ENCODE peak calls at places on chromosome 3, in six cellular contexts. One of them, this sample, is unnamed.

GRCh38 chr3:158097141-158097540 is 9.1 kb downstream of the SHOX2 start:
- DNase-seq in RPMI7951: no peak
- DNase-seq in Panc1: no peak
- DNase-seq in iPS DF 19.7: no peak
- DNase-seq in astrocyte of the spinal cord: peak
- DNase-seq in kidney tubule cell: no peak
- DNase-seq in this sample: no peak

GRCh38 chr3:169362261-169362660 is 301.3 kb downstream of the MECOM start:
- DNase-seq in RPMI7951: peak
- DNase-seq in Panc1: no peak
- DNase-seq in iPS DF 19.7: no peak
- DNase-seq in astrocyte of the spinal cord: peak
- DNase-seq in kidney tubule cell: peak
- DNase-seq in this sample: peak

GRCh38 chr3:72388117-72388516 is 460.1 kb downstream of the SHQ1 start:
- DNase-seq in RPMI7951: no peak
- DNase-seq in Panc1: no peak
- DNase-seq in iPS DF 19.7: no peak
- DNase-seq in astrocyte of the spinal cord: no peak
- DNase-seq in kidney tubule cell: no peak
- DNase-seq in this sample: no peak

GRCh38 chr3:52091566-52092290 is 35.4 kb upstream of the DUSP7 start:
- DNase-seq in RPMI7951: peak
- DNase-seq in Panc1: no peak
- DNase-seq in iPS DF 19.7: no peak
- DNase-seq in astrocyte of the spinal cord: peak
- DNase-seq in kidney tubule cell: peak
- DNase-seq in this sample: no peak

GRCh38 chr3:37456270-37456708 is 281.9 kb upstream of the LRRFIP2 start:
- DNase-seq in RPMI7951: peak
- DNase-seq in Panc1: no peak
- DNase-seq in iPS DF 19.7: no peak
- DNase-seq in astrocyte of the spinal cord: no peak
- DNase-seq in kidney tubule cell: peak
- DNase-seq in this sample: peak

GRCh38 chr3:194777729-194778128 is 92.0 kb downstream of the FAM43A start:
- DNase-seq in RPMI7951: no peak
- DNase-seq in Panc1: no peak
- DNase-seq in iPS DF 19.7: no peak
- DNase-seq in astrocyte of the spinal cord: no peak
- DNase-seq in kidney tubule cell: no peak
- DNase-seq in this sample: no peak

GRCh38 chr3:61277411-61277810 is 26.2 kb upstream of the FHIT start:
- DNase-seq in RPMI7951: no peak
- DNase-seq in Panc1: no peak
- DNase-seq in iPS DF 19.7: no peak
- DNase-seq in astrocyte of the spinal cord: no peak
- DNase-seq in kidney tubule cell: peak
- DNase-seq in this sample: no peak

GRCh38 chr3:127320529-127321121 is 32.8 kb upstream of the PRR20G start:
- DNase-seq in RPMI7951: peak
- DNase-seq in Panc1: no peak
- DNase-seq in iPS DF 19.7: peak
- DNase-seq in astrocyte of the spinal cord: no peak
- DNase-seq in kidney tubule cell: peak
- DNase-seq in this sample: no peak

GRCh38 chr3:192445768-192446644 is 281.3 kb downstream of the FGF12 start:
- DNase-seq in RPMI7951: peak
- DNase-seq in Panc1: no peak
- DNase-seq in iPS DF 19.7: no peak
- DNase-seq in astrocyte of the spinal cord: no peak
- DNase-seq in kidney tubule cell: peak
- DNase-seq in this sample: peak

GRCh38 chr3:101146946-101147345 is 153.7 kb upstream of the ABI3BP start:
- DNase-seq in RPMI7951: no peak
- DNase-seq in Panc1: no peak
- DNase-seq in iPS DF 19.7: no peak
- DNase-seq in astrocyte of the spinal cord: no peak
- DNase-seq in kidney tubule cell: no peak
- DNase-seq in this sample: no peak

GRCh38 chr3:48143977-48144376 is 44.2 kb downstream of the CDC25A start:
- DNase-seq in RPMI7951: no peak
- DNase-seq in Panc1: no peak
- DNase-seq in iPS DF 19.7: no peak
- DNase-seq in astrocyte of the spinal cord: no peak
- DNase-seq in kidney tubule cell: no peak
- DNase-seq in this sample: no peak

GRCh38 chr3:115830764-115831395 is 207.6 kb downstream of the GAP43 start:
- DNase-seq in RPMI7951: no peak
- DNase-seq in Panc1: no peak
- DNase-seq in iPS DF 19.7: no peak
- DNase-seq in astrocyte of the spinal cord: no peak
- DNase-seq in kidney tubule cell: no peak
- DNase-seq in this sample: no peak

GRCh38 chr3:23668430-23668904 is 137.3 kb upstream of the UBE2E1 start:
- DNase-seq in RPMI7951: peak
- DNase-seq in Panc1: peak
- DNase-seq in iPS DF 19.7: no peak
- DNase-seq in astrocyte of the spinal cord: peak
- DNase-seq in kidney tubule cell: peak
- DNase-seq in this sample: no peak

GRCh38 chr3:53808496-53808895 is 37.7 kb downstream of the CHDH start:
- DNase-seq in RPMI7951: no peak
- DNase-seq in Panc1: no peak
- DNase-seq in iPS DF 19.7: no peak
- DNase-seq in astrocyte of the spinal cord: no peak
- DNase-seq in kidney tubule cell: no peak
- DNase-seq in this sample: no peak

GRCh38 chr3:32411442-32411841 is 19.8 kb downstream of the CMTM7 start:
- DNase-seq in RPMI7951: peak
- DNase-seq in Panc1: no peak
- DNase-seq in iPS DF 19.7: no peak
- DNase-seq in astrocyte of the spinal cord: no peak
- DNase-seq in kidney tubule cell: peak
- DNase-seq in this sample: no peak

GRCh38 chr3:194489736-194490612 is 3.2 kb upstream of the ATP13A3 start:
- DNase-seq in RPMI7951: peak
- DNase-seq in Panc1: no peak
- DNase-seq in iPS DF 19.7: no peak
- DNase-seq in astrocyte of the spinal cord: no peak
- DNase-seq in kidney tubule cell: peak
- DNase-seq in this sample: no peak

GRCh38 chr3:125002414-125002811 is 53.4 kb downstream of the HEG1 start:
- DNase-seq in RPMI7951: no peak
- DNase-seq in Panc1: no peak
- DNase-seq in iPS DF 19.7: no peak
- DNase-seq in astrocyte of the spinal cord: no peak
- DNase-seq in kidney tubule cell: no peak
- DNase-seq in this sample: no peak

GRCh38 chr3:117746091-117746490 is 1036.5 kb downstream of the TUSC7 start:
- DNase-seq in RPMI7951: no peak
- DNase-seq in Panc1: no peak
- DNase-seq in iPS DF 19.7: no peak
- DNase-seq in astrocyte of the spinal cord: no peak
- DNase-seq in kidney tubule cell: no peak
- DNase-seq in this sample: no peak

GRCh38 chr3:42961633-42962032 is 17.5 kb upstream of the GASK1A start:
- DNase-seq in RPMI7951: peak
- DNase-seq in Panc1: peak
- DNase-seq in iPS DF 19.7: no peak
- DNase-seq in astrocyte of the spinal cord: peak
- DNase-seq in kidney tubule cell: peak
- DNase-seq in this sample: peak

GRCh38 chr3:127121221-127121647 is 71.7 kb upstream of the PRR23E start:
- DNase-seq in RPMI7951: no peak
- DNase-seq in Panc1: no peak
- DNase-seq in iPS DF 19.7: no peak
- DNase-seq in astrocyte of the spinal cord: no peak
- DNase-seq in kidney tubule cell: no peak
- DNase-seq in this sample: no peak

GRCh38 chr3:121855555-121855954 is 20.5 kb downstream of the EAF2 start:
- DNase-seq in RPMI7951: peak
- DNase-seq in Panc1: no peak
- DNase-seq in iPS DF 19.7: no peak
- DNase-seq in astrocyte of the spinal cord: no peak
- DNase-seq in kidney tubule cell: peak
- DNase-seq in this sample: peak

GRCh38 chr3:28940530-28940929 is 340.3 kb upstream of the RBMS3 start:
- DNase-seq in RPMI7951: peak
- DNase-seq in Panc1: no peak
- DNase-seq in iPS DF 19.7: no peak
- DNase-seq in astrocyte of the spinal cord: peak
- DNase-seq in kidney tubule cell: peak
- DNase-seq in this sample: peak

GRCh38 chr3:150235799-150236198 is 172.3 kb upstream of the TSC22D2 start:
- DNase-seq in RPMI7951: peak
- DNase-seq in Panc1: no peak
- DNase-seq in iPS DF 19.7: no peak
- DNase-seq in astrocyte of the spinal cord: peak
- DNase-seq in kidney tubule cell: peak
- DNase-seq in this sample: no peak

GRCh38 chr3:12955651-12956315 is 114.4 kb upstream of the RPL32 start:
- DNase-seq in RPMI7951: no peak
- DNase-seq in Panc1: no peak
- DNase-seq in iPS DF 19.7: no peak
- DNase-seq in astrocyte of the spinal cord: no peak
- DNase-seq in kidney tubule cell: no peak
- DNase-seq in this sample: no peak

GRCh38 chr3:179882322-179882721 is 154.4 kb downstream of the PEX5L start:
- DNase-seq in RPMI7951: peak
- DNase-seq in Panc1: no peak
- DNase-seq in iPS DF 19.7: peak
- DNase-seq in astrocyte of the spinal cord: peak
- DNase-seq in kidney tubule cell: peak
- DNase-seq in this sample: no peak

GRCh38 chr3:16595778-16596177 is 9.4 kb downstream of the DAZL start:
- DNase-seq in RPMI7951: peak
- DNase-seq in Panc1: no peak
- DNase-seq in iPS DF 19.7: no peak
- DNase-seq in astrocyte of the spinal cord: peak
- DNase-seq in kidney tubule cell: no peak
- DNase-seq in this sample: no peak

GRCh38 chr3:170909129-170909903 is 879 bp upstream of the EIF5A2 start:
- DNase-seq in RPMI7951: peak
- DNase-seq in Panc1: no peak
- DNase-seq in iPS DF 19.7: no peak
- DNase-seq in astrocyte of the spinal cord: peak
- DNase-seq in kidney tubule cell: peak
- DNase-seq in this sample: no peak

GRCh38 chr3:132006605-132007204 is 28.1 kb downstream of the CPNE4 start:
- DNase-seq in RPMI7951: peak
- DNase-seq in Panc1: peak
- DNase-seq in iPS DF 19.7: no peak
- DNase-seq in astrocyte of the spinal cord: peak
- DNase-seq in kidney tubule cell: peak
- DNase-seq in this sample: peak

GRCh38 chr3:173553635-173554280 is 156.2 kb downstream of the NLGN1 start:
- DNase-seq in RPMI7951: peak
- DNase-seq in Panc1: peak
- DNase-seq in iPS DF 19.7: no peak
- DNase-seq in astrocyte of the spinal cord: peak
- DNase-seq in kidney tubule cell: peak
- DNase-seq in this sample: peak

GRCh38 chr3:20064796-20065564 is 24.7 kb downstream of the KAT2B start:
- DNase-seq in RPMI7951: no peak
- DNase-seq in Panc1: no peak
- DNase-seq in iPS DF 19.7: no peak
- DNase-seq in astrocyte of the spinal cord: no peak
- DNase-seq in kidney tubule cell: no peak
- DNase-seq in this sample: no peak

GRCh38 chr3:36312351-36312750 is 68.0 kb upstream of the STAC start:
- DNase-seq in RPMI7951: peak
- DNase-seq in Panc1: no peak
- DNase-seq in iPS DF 19.7: peak
- DNase-seq in astrocyte of the spinal cord: no peak
- DNase-seq in kidney tubule cell: peak
- DNase-seq in this sample: no peak

GRCh38 chr3:16266714-16267113 is 1.7 kb downstream of the OXNAD1 start:
- DNase-seq in RPMI7951: no peak
- DNase-seq in Panc1: no peak
- DNase-seq in iPS DF 19.7: no peak
- DNase-seq in astrocyte of the spinal cord: no peak
- DNase-seq in kidney tubule cell: no peak
- DNase-seq in this sample: no peak

GRCh38 chr3:27643355-27643754 is 78.8 kb downstream of the EOMES start:
- DNase-seq in RPMI7951: no peak
- DNase-seq in Panc1: no peak
- DNase-seq in iPS DF 19.7: no peak
- DNase-seq in astrocyte of the spinal cord: no peak
- DNase-seq in kidney tubule cell: peak
- DNase-seq in this sample: peak

GRCh38 chr3:152961323-152961722 is 126.4 kb downstream of the P2RY1 start:
- DNase-seq in RPMI7951: no peak
- DNase-seq in Panc1: no peak
- DNase-seq in iPS DF 19.7: no peak
- DNase-seq in astrocyte of the spinal cord: peak
- DNase-seq in kidney tubule cell: peak
- DNase-seq in this sample: peak